ENCODE peak calls at places on chromosomes 6 and 20, in nine cellular contexts. T, J, M, R, H, I, D, X and A are unnamed samples.
A peak's percentile ranks its signal among the peaks of the same experiment; 100 is the strongest.

GRCh38 chr6:150201791-150202329 is 59.0 kb downstream of the PPP1R14C start:
- DNase-seq in X (no peak), J (no peak), D (no peak), I (no peak), M (no peak), T (no peak), R (no peak), H (no peak), A (no peak)

GRCh38 chr20:49501917-49502316 is 19.4 kb upstream of the KCNB1 start:
- DNase-seq in R (no peak), J (no peak), X (peak; percentile 46), H (no peak), I (no peak), D (no peak), T (peak; percentile 60), M (no peak), A (peak; percentile 35)

GRCh38 chr20:38157635-38158495 is 7.2 kb downstream of the TGM2 start:
- DNase-seq in D (peak; percentile 39), X (peak; percentile 41), I (no peak), M (no peak), H (no peak), T (no peak), J (no peak), R (no peak), A (no peak)

GRCh38 chr6:111585241-111585968 is 20.3 kb downstream of the TRAF3IP2 start:
- DNase-seq in M (no peak), I (no peak), D (no peak), T (no peak), J (no peak), H (no peak), R (no peak), X (peak; percentile 78), A (no peak)

GRCh38 chr6:129612440-129612839 is 97.5 kb downstream of the ARHGAP18 start:
- DNase-seq in J (no peak), T (no peak), X (no peak), I (no peak), H (no peak), R (no peak), M (no peak), D (no peak), A (no peak)

GRCh38 chr6:22145823-22146379 is 150.9 kb downstream of the PRL start:
- DNase-seq in X (peak; percentile 58), H (no peak), R (no peak), M (no peak), I (peak; percentile 77), T (no peak), D (peak; percentile 92), J (no peak), A (peak; percentile 53)

GRCh38 chr6:167303660-167304625 is 12.8 kb downstream of the UNC93A start:
- DNase-seq in M (no peak), I (no peak), J (no peak), T (no peak), R (no peak), H (no peak), D (no peak), X (no peak), A (no peak)

GRCh38 chr6:18997375-18997826 is 610.3 kb downstream of the RNF144B start:
- DNase-seq in H (no peak), M (no peak), R (peak; percentile 43), I (no peak), T (peak; percentile 66), D (no peak), J (no peak), X (peak; percentile 69), A (peak; percentile 47)

GRCh38 chr6:15513131-15513771 is 149.6 kb downstream of the DTNBP1 start:
- DNase-seq in R (no peak), I (no peak), J (no peak), H (no peak), M (no peak), X (no peak), T (no peak), D (peak; percentile 79), A (no peak)

GRCh38 chr6:82761674-82762345 is 303.8 kb downstream of the UBE3D start:
- DNase-seq in X (no peak), D (no peak), R (no peak), J (no peak), M (no peak), H (no peak), T (no peak), I (no peak), A (peak; percentile 7)

GRCh38 chr6:108941281-108941680 is 93.1 kb downstream of the ARMC2 start:
- DNase-seq in H (no peak), X (no peak), M (no peak), I (no peak), J (no peak), D (no peak), R (no peak), T (no peak), A (no peak)

GRCh38 chr6:52675372-52675771 is 4.5 kb downstream of the TMEM14A start:
- DNase-seq in X (no peak), H (no peak), R (no peak), J (no peak), I (no peak), M (no peak), D (no peak), T (no peak), A (no peak)

GRCh38 chr20:23370274-23370673 is 8.3 kb downstream of the GZF1 start:
- DNase-seq in I (no peak), M (no peak), H (no peak), X (no peak), D (no peak), J (no peak), T (no peak), R (no peak), A (no peak)

GRCh38 chr6:84645000-84645399 is 119.4 kb downstream of the TBX18 start:
- DNase-seq in X (peak; percentile 79), H (no peak), M (no peak), T (no peak), D (no peak), R (no peak), J (peak; percentile 38), I (no peak), A (peak; percentile 28)

GRCh38 chr20:9214676-9215075 is 145.8 kb downstream of the PLCB4 start:
- DNase-seq in R (no peak), M (no peak), X (peak; percentile 94), H (no peak), T (no peak), I (no peak), J (peak; percentile 69), D (no peak), A (no peak)

GRCh38 chr20:16551601-16552419 is 21.4 kb downstream of the KIF16B start:
- DNase-seq in M (no peak), R (no peak), X (peak; percentile 9), J (no peak), H (no peak), T (no peak), D (no peak), I (no peak), A (no peak)

GRCh38 chr6:147127587-147127986 is 76.6 kb upstream of the STXBP5 start:
- DNase-seq in H (no peak), J (no peak), M (no peak), T (no peak), I (no peak), R (no peak), X (peak; percentile 50), D (no peak), A (no peak)

GRCh38 chr6:28985396-28986164 is 19.5 kb downstream of the ZNF311 start:
- DNase-seq in R (peak; percentile 91), I (peak; percentile 64), J (peak; percentile 91), M (peak; percentile 87), X (peak; percentile 98), H (peak; percentile 70), D (peak; percentile 91), T (no peak), A (peak; percentile 98)

GRCh38 chr20:58349586-58349985 is 39.4 kb upstream of the VAPB start:
- DNase-seq in H (no peak), M (no peak), R (no peak), I (no peak), D (no peak), X (peak; percentile 87), J (peak; percentile 73), T (no peak), A (peak; percentile 73)

GRCh38 chr20:57567471-57568079 is 6.7 kb downstream of the PCK1 start:
- DNase-seq in H (no peak), T (no peak), I (no peak), D (no peak), J (no peak), M (no peak), R (no peak), X (no peak), A (no peak)

GRCh38 chr6:8277769-8278168 is 157.6 kb downstream of the SLC35B3 start:
- DNase-seq in I (no peak), R (no peak), H (no peak), J (no peak), T (no peak), D (no peak), X (no peak), M (no peak), A (no peak)

GRCh38 chr6:39203804-39204495 is 25.3 kb downstream of the KCNK5 start:
- DNase-seq in D (no peak), H (peak; percentile 63), T (no peak), J (no peak), X (no peak), M (no peak), R (no peak), I (no peak), A (no peak)

GRCh38 chr6:161266866-161267265 is 7.0 kb downstream of the AGPAT4 start:
- DNase-seq in T (no peak), D (no peak), M (no peak), R (no peak), J (no peak), I (no peak), X (no peak), H (no peak), A (no peak)

GRCh38 chr6:34273242-34273805 is 24.5 kb upstream of the SMIM29 start:
- DNase-seq in D (no peak), H (no peak), X (peak; percentile 68), R (no peak), I (no peak), M (no peak), J (no peak), T (no peak), A (peak; percentile 32)

GRCh38 chr6:38262041-38262440 is 377.7 kb downstream of the BTBD9 start:
- DNase-seq in H (no peak), I (no peak), D (no peak), M (no peak), T (no peak), R (peak; percentile 35), J (peak; percentile 79), X (peak; percentile 97), A (peak; percentile 92)

GRCh38 chr20:48471734-48472408 is 355.9 kb downstream of the PREX1 start:
- DNase-seq in R (no peak), T (no peak), M (no peak), I (no peak), H (no peak), J (no peak), X (peak; percentile 12), D (no peak), A (no peak)

GRCh38 chr6:135871296-135871695 is 19.8 kb downstream of the PDE7B start:
- DNase-seq in T (no peak), D (no peak), H (no peak), M (no peak), J (no peak), R (no peak), I (no peak), X (peak; percentile 90), A (peak; percentile 66)

GRCh38 chr20:58032599-58032998 is 195.9 kb downstream of the ANKRD60 start:
- DNase-seq in M (no peak), D (no peak), I (no peak), T (no peak), H (no peak), J (no peak), R (no peak), X (no peak), A (no peak)

GRCh38 chr6:35368038-35368887 is 25.9 kb downstream of the PPARD start:
- DNase-seq in X (peak; percentile 28), D (no peak), M (no peak), I (no peak), R (no peak), J (peak; percentile 65), H (no peak), T (no peak), A (peak; percentile 51)